ENCODE peak calls at places on chromosomes 1 and 21, in six cellular contexts. E, Q, D, G, X and W are unnamed samples.

GRCh38 chr1:29884740-29885139 is 648.4 kb downstream of the PTPRU start:
- DNase-seq in D (no peak), E (no peak), X (no peak), Q (no peak), G (no peak), W (no peak)

GRCh38 chr1:227315500-227316346 is 2.6 kb downstream of the CDC42BPA start:
- DNase-seq in G (no peak), D (no peak), E (no peak), X (peak; percentile 35), Q (peak; percentile 84), W (no peak)

GRCh38 chr1:3067671-3068399 is 1.2 kb upstream of the PRDM16 start:
- DNase-seq in E (peak; percentile 40), G (no peak), Q (no peak), X (no peak), D (peak; percentile 76), W (no peak)

GRCh38 chr1:88935522-88936222 is 44.3 kb upstream of the GTF2B start:
- DNase-seq in X (peak; percentile 18), G (no peak), Q (peak; percentile 66), D (no peak), E (no peak), W (no peak)

GRCh38 chr1:154423303-154423987 is 18.3 kb downstream of the IL6R start:
- DNase-seq in X (no peak), G (no peak), D (no peak), E (no peak), Q (peak; percentile 66), W (peak; percentile 50)

GRCh38 chr1:196857188-196857587 is 30.7 kb upstream of the CFHR4 start:
- DNase-seq in X (no peak), E (no peak), D (no peak), Q (no peak), G (no peak), W (no peak)

GRCh38 chr1:205350626-205351235 is 6.0 kb downstream of the KLHDC8A start:
- DNase-seq in Q (no peak), G (no peak), E (no peak), D (no peak), X (peak; percentile 77), W (no peak)

GRCh38 chr1:157849229-157849875 is 7.7 kb upstream of the CD5L start:
- DNase-seq in D (no peak), E (no peak), G (no peak), Q (no peak), X (no peak), W (no peak)

GRCh38 chr1:219527994-219528393 is 84.9 kb downstream of the ZC3H11B start:
- DNase-seq in Q (no peak), X (no peak), D (no peak), G (no peak), E (no peak), W (no peak)

GRCh38 chr1:223695014-223695413 is 17.3 kb upstream of the CAPN2 start:
- DNase-seq in Q (no peak), E (no peak), X (no peak), D (no peak), G (no peak), W (no peak)

GRCh38 chr1:66757740-66758139 is 5.5 kb downstream of the DYNLT5 start:
- DNase-seq in Q (no peak), X (no peak), D (no peak), E (no peak), G (no peak), W (no peak)

GRCh38 chr1:225691861-225692516 is 39.1 kb upstream of the ENAH start:
- DNase-seq in Q (peak; percentile 67), G (no peak), X (peak; percentile 51), E (no peak), D (no peak), W (no peak)

GRCh38 chr21:36888466-36888865 is 78.0 kb downstream of the HLCS start:
- DNase-seq in D (no peak), G (no peak), X (no peak), E (no peak), Q (no peak), W (no peak)

GRCh38 chr21:14358775-14359174 is 24.2 kb downstream of the HSPA13 start:
- DNase-seq in E (no peak), D (no peak), G (no peak), X (no peak), Q (no peak), W (no peak)

GRCh38 chr1:171740987-171741871 is 636 bp downstream of the VAMP4 start:
- DNase-seq in D (no peak), X (peak; percentile 47), E (no peak), G (no peak), Q (peak; percentile 27), W (peak; percentile 51)

GRCh38 chr1:19892628-19893168 is 10.5 kb downstream of the OTUD3 start:
- DNase-seq in E (no peak), D (no peak), G (no peak), X (no peak), Q (peak; percentile 9), W (no peak)

GRCh38 chr1:221100196-221100950 is 221.1 kb downstream of the HLX start:
- DNase-seq in Q (peak; percentile 87), E (no peak), D (no peak), X (no peak), G (no peak), W (no peak)

GRCh38 chr1:209614906-209615305 is 31.4 kb downstream of the CAMK1G start:
- DNase-seq in X (no peak), Q (no peak), D (no peak), G (no peak), E (no peak), W (no peak)

GRCh38 chr1:208598021-208598420 is 353.8 kb upstream of the PLXNA2 start:
- DNase-seq in X (no peak), G (no peak), D (no peak), E (no peak), Q (no peak), W (no peak)

GRCh38 chr1:24902471-24902891 is 27.6 kb downstream of the RUNX3 start:
- DNase-seq in G (peak; percentile 36), Q (no peak), X (no peak), D (peak; percentile 59), E (no peak), W (no peak)

GRCh38 chr1:44609412-44609767 is 64.9 kb downstream of the TMEM53 start:
- DNase-seq in Q (peak; percentile 61), G (no peak), X (peak; percentile 82), D (peak; percentile 81), E (no peak), W (no peak)

GRCh38 chr1:66265796-66266195 is 268.2 kb upstream of the SGIP1 start:
- DNase-seq in E (no peak), D (no peak), Q (no peak), X (no peak), G (no peak), W (no peak)

GRCh38 chr1:15538750-15539149 is 12.1 kb downstream of the DNAJC16 start:
- DNase-seq in X (no peak), E (no peak), D (no peak), Q (no peak), G (no peak), W (no peak)

GRCh38 chr1:168092151-168092550 is 44.6 kb downstream of the GPR161 start:
- DNase-seq in D (no peak), G (no peak), X (no peak), Q (no peak), E (no peak), W (no peak)

GRCh38 chr1:222644649-222645005 is 26.7 kb downstream of the MIA3 start:
- DNase-seq in D (no peak), E (no peak), X (no peak), G (no peak), Q (no peak), W (no peak)

GRCh38 chr1:36223373-36223995 is 759 bp upstream of the THRAP3 start:
- DNase-seq in G (no peak), E (no peak), Q (peak; percentile 77), X (peak; percentile 54), D (no peak), W (no peak)

GRCh38 chr1:17502326-17502778 is 37.1 kb upstream of the ARHGEF10L start:
- DNase-seq in E (peak; percentile 84), X (peak; percentile 87), D (peak; percentile 94), G (peak; percentile 89), Q (peak; percentile 93), W (peak; percentile 36)

GRCh38 chr1:203486618-203487370 is 7.2 kb upstream of the OPTC start:
- DNase-seq in X (no peak), Q (peak; percentile 62), E (no peak), G (no peak), D (no peak), W (no peak)

GRCh38 chr1:29569971-29570634 is 333.8 kb downstream of the PTPRU start:
- DNase-seq in X (no peak), Q (peak; percentile 88), E (peak; percentile 12), D (peak; percentile 88), G (no peak), W (no peak)

DNA sequence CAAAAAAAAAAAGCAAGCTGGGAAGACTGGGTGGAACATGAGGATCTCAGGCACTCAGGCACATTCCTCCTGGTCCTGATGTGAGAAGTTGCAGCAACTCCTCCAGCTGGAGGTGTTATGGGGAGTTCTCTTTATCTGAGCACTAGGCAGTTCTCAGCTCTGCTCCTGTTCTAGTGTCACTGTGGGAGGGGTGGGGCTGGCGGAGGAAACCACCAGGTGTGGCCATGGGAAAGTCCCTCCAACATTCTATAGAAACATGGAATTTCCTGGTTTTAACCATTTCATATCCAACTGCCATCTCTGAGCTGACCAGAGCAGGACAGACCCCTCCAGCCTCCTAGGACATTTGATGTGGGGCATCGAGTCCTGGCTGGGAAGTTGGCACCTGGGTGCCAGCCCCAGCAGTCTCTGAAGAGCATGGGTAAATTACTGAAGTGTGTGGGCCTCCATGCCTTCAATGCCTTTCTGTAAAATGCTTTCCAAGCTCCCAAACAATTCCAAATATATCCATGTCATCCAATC is 804 bp upstream of the IKBKE start:
- DNase-seq in Q (no peak), G (no peak), D (no peak), X (peak; percentile 46), E (no peak), W (no peak)
- H3K27ac ChIP-seq in Q (peak overlapping the region; percentile 21), G (peak overlapping the region; percentile 67), D (no peak overlapping the region), X (no peak overlapping the region), E (no peak overlapping the region), W (no peak overlapping the region)

GRCh38 chr1:32201011-32201855 is 838 bp downstream of the CCDC28B start:
- DNase-seq in E (peak; percentile 73), Q (peak; percentile 46), X (peak; percentile 79), G (no peak), D (peak; percentile 89), W (peak; percentile 32)
- H3K27ac ChIP-seq in E (peak overlapping the region; percentile 89), Q (peak overlapping the region; percentile 99), X (no peak overlapping the region), G (peak overlapping the region; percentile 83), D (peak overlapping the region; percentile 84), W (peak overlapping the region; percentile 32)

GRCh38 chr1:184199797-184200170 is 148.3 kb downstream of the TSEN15 start:
- DNase-seq in X (no peak), D (no peak), G (no peak), Q (no peak), E (no peak), W (no peak)
- H3K27ac ChIP-seq in X (no peak overlapping the region), D (no peak overlapping the region), G (no peak overlapping the region), Q (no peak overlapping the region), E (no peak overlapping the region), W (no peak overlapping the region)

GRCh38 chr1:228739826-228740225 is 4.5 kb downstream of the RHOU start:
- DNase-seq in Q (no peak), E (no peak), D (no peak), G (no peak), X (no peak), W (no peak)

GRCh38 chr1:228735871-228736586 is 750 bp downstream of the RHOU start:
- DNase-seq in Q (peak; percentile 32), X (peak; percentile 54), G (no peak), E (no peak), D (peak; percentile 85), W (no peak)

GRCh38 chr1:228737613-228738012 is 2.3 kb downstream of the RHOU start:
- DNase-seq in D (no peak), Q (peak; percentile 12), G (no peak), E (no peak), X (no peak), W (no peak)

GRCh38 chr1:228734881-228735801 is at the start of gene RHOU:
- DNase-seq in E (peak; percentile 88), Q (peak; percentile 53), D (peak; percentile 92), X (peak; percentile 64), G (peak; percentile 79), W (peak; percentile 78)

GRCh38 chr1:228736844-228737415 is 1.7 kb downstream of the RHOU start:
- DNase-seq in E (no peak), X (no peak), G (no peak), Q (no peak), D (no peak), W (no peak)
- H3K27ac ChIP-seq in E (peak overlapping the region; percentile 95), X (no peak overlapping the region), G (peak overlapping the region; percentile 92), Q (no peak overlapping the region), D (peak overlapping the region; percentile 63), W (peak overlapping the region; percentile 96)